ENCODE peak calls at places on chromosomes 1 and 21, in four cellular contexts. K is HCT116, J is keratinocyte, Z is fibroblast of lung. G is an unnamed sample.

GRCh38 chr1:54163051-54163450 is 10.3 kb upstream of the CDCP2 start:
- DNase-seq in J (no peak), Z (no peak), K (no peak), G (no peak)

GRCh38 chr1:97114842-97115241 is 393.3 kb downstream of the PTBP2 start:
- DNase-seq in K (no peak), J (no peak), Z (no peak), G (no peak)

GRCh38 chr1:26677306-26678115 is 18.3 kb upstream of the ARID1A start:
- DNase-seq in Z (peak; percentile 75), K (peak; percentile 94), J (peak; percentile 86), G (peak; percentile 93)

GRCh38 chr1:53140451-53140850 is 2.0 kb downstream of the SLC1A7 start:
- DNase-seq in K (no peak), J (no peak), Z (no peak), G (no peak)

GRCh38 chr1:171910786-171911185 is 69.5 kb downstream of the DNM3 start:
- DNase-seq in Z (peak; percentile 1), J (no peak), K (no peak), G (no peak)

GRCh38 chr1:61441723-61442262 is 283.1 kb downstream of the TM2D1 start:
- DNase-seq in Z (no peak), K (no peak), J (no peak), G (peak; percentile 80)

GRCh38 chr1:22628698-22629444 is 7.6 kb upstream of the C1QA start:
- DNase-seq in K (no peak), J (no peak), Z (no peak), G (no peak)

GRCh38 chr1:20830378-20830777 is 43.3 kb upstream of the HP1BP3 start:
- DNase-seq in Z (no peak), K (no peak), J (no peak), G (no peak)

GRCh38 chr1:30422251-30422650 is 301.1 kb downstream of the MATN1 start:
- DNase-seq in J (no peak), K (no peak), Z (no peak), G (no peak)

GRCh38 chr1:11740258-11741192 is 4.6 kb downstream of the AGTRAP start:
- DNase-seq in Z (no peak), K (no peak), J (no peak), G (no peak)

GRCh38 chr1:41492341-41492848 is 7.9 kb upstream of the EDN2 start:
- DNase-seq in K (no peak), J (no peak), Z (peak; percentile 41), G (peak; percentile 52)

GRCh38 chr1:25074326-25074725 is 144.2 kb upstream of the RUNX3 start:
- DNase-seq in J (no peak), Z (no peak), K (no peak), G (peak; percentile 25)

GRCh38 chr1:160550572-160551034 is 27.5 kb upstream of the SLAMF6 start:
- DNase-seq in J (no peak), K (no peak), Z (no peak), G (no peak)

GRCh38 chr1:68409426-68409825 is 40.3 kb downstream of the RPE65 start:
- DNase-seq in K (no peak), Z (peak; percentile 69), J (no peak), G (no peak)

GRCh38 chr21:15768045-15768601 is 38.3 kb downstream of the USP25 start:
- DNase-seq in J (no peak), K (no peak), Z (peak; percentile 20), G (no peak)

GRCh38 chr1:51642739-51643142 is 25.8 kb downstream of the OSBPL9 start:
- DNase-seq in J (no peak), Z (peak; percentile 93), K (no peak), G (no peak)

GRCh38 chr1:52834798-52835197 is 7.8 kb upstream of the ZYG11A start:
- DNase-seq in K (no peak), Z (no peak), J (no peak), G (no peak)

GRCh38 chr21:42151148-42152074 is 67.5 kb upstream of the ABCG1 start:
- DNase-seq in Z (no peak), J (no peak), K (no peak), G (peak; percentile 61)

GRCh38 chr1:40160806-40161124 is 422 bp upstream of the RLF start:
- DNase-seq in Z (no peak), J (no peak), K (no peak), G (no peak)

GRCh38 chr21:45324430-45325205 is 36.9 kb upstream of the POFUT2 start:
- DNase-seq in J (no peak), Z (no peak), K (no peak), G (peak; percentile 79)

GRCh38 chr1:237961710-237962109 is 71.0 kb upstream of the ZP4 start:
- DNase-seq in K (no peak), Z (no peak), J (no peak), G (no peak)

GRCh38 chr1:192477630-192478029 is 97.9 kb upstream of the RGS1 start:
- DNase-seq in K (no peak), Z (peak; percentile 50), J (no peak), G (no peak)

GRCh38 chr1:67969446-67969845 is 81.0 kb downstream of the DIRAS3 start:
- DNase-seq in K (no peak), Z (peak; percentile 39), J (no peak), G (no peak)

GRCh38 chr1:37474051-37474696 is at the start of gene ZC3H12A:
- DNase-seq in K (peak; percentile 75), Z (peak; percentile 84), J (peak; percentile 48), G (peak; percentile 98)

GRCh38 chr1:8663915-8664331 is 153.5 kb downstream of the RERE start:
- DNase-seq in K (no peak), Z (no peak), J (no peak), G (no peak)

GRCh38 chr21:35467536-35467935 is 418.4 kb upstream of the RUNX1 start:
- DNase-seq in Z (peak; percentile 60), K (no peak), J (no peak), G (no peak)

GRCh38 chr1:8203056-8203455 is 114.9 kb upstream of the SLC45A1 start:
- DNase-seq in K (no peak), J (no peak), Z (no peak), G (peak; percentile 68)

GRCh38 chr1:153627797-153628626 is at the start of gene S100A1:
- DNase-seq in K (no peak), J (no peak), Z (no peak), G (peak; percentile 78)

GRCh38 chr1:37764888-37765441 is at the start of gene EPHA10:
- DNase-seq in K (no peak), J (no peak), Z (no peak), G (peak; percentile 60)

GRCh38 chr1:22039594-22040347 is 12.7 kb upstream of the CDC42 start:
- DNase-seq in Z (peak; percentile 59), J (no peak), K (no peak), G (peak; percentile 87)

GRCh38 chr1:164576311-164577271 is 17.6 kb downstream of the PBX1 start:
- DNase-seq in J (no peak), Z (peak; percentile 64), K (no peak), G (peak; percentile 81)

GRCh38 chr1:1004780-1005697 is 5.1 kb upstream of the HES4 start:
- DNase-seq in K (no peak), J (no peak), Z (peak; percentile 53), G (peak; percentile 80)

GRCh38 chr1:12230549-12231275 is 882 bp downstream of the VPS13D start:
- DNase-seq in J (no peak), K (no peak), Z (peak; percentile 29), G (peak; percentile 84)

GRCh38 chr1:20725189-20726106 is 7.1 kb downstream of the SH2D5 start:
- DNase-seq in Z (peak; percentile 62), K (no peak), J (peak; percentile 80), G (no peak)

GRCh38 chr1:3702990-3703728 is 49.1 kb upstream of the CCDC27 start:
- DNase-seq in J (peak; percentile 52), K (no peak), Z (peak; percentile 48), G (no peak)
- TF ChIP-seq CTCF in J (no peak), K (no peak), Z (no peak), G (no peak)

DNA sequence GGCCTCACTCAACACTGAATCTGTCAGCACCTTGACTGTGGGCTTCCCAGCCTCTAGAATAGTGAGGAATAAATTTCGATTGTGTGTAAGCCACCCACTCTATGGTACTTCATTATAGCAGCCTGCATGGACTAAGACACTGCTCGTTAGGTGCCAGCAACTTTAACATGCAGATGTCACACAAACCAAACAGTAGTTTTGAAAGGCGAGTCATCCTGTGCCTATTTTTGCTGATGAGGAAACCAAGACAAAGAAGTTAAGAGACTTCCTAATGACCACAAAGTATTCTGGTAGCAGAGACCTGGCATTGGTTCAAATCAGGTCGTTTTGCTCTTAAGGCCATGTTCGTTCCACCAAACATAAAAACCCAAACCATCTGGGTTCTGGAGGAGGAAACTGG is 42.9 kb downstream of the BATF3 start:
- DNase-seq in K (no peak), J (no peak), Z (peak; percentile 35), G (no peak)
- H3K9ac ChIP-seq in K (no peak overlapping the region), J (no peak overlapping the region), Z (no peak overlapping the region), G (no peak overlapping the region)

GRCh38 chr1:183742367-183742766 is 62.6 kb upstream of the RGL1 start:
- DNase-seq in K (no peak), Z (no peak), J (no peak), G (no peak)

GRCh38 chr1:183735069-183735860 is 69.7 kb upstream of the RGL1 start:
- DNase-seq in K (no peak), Z (peak; percentile 26), J (no peak), G (no peak)

GRCh38 chr1:183739640-183740385 is 65.1 kb upstream of the RGL1 start:
- DNase-seq in J (no peak), K (no peak), Z (no peak), G (no peak)

GRCh38 chr1:183736391-183736790 is 68.5 kb upstream of the RGL1 start:
- DNase-seq in K (no peak), J (no peak), Z (no peak), G (no peak)

GRCh38 chr1:183739082-183739481 is 65.8 kb upstream of the RGL1 start:
- DNase-seq in K (no peak), J (no peak), Z (no peak), G (no peak)
- TF ChIP-seq CTCF in K (no peak), J (peak; percentile 63), Z (no peak), G (no peak)

DNA sequence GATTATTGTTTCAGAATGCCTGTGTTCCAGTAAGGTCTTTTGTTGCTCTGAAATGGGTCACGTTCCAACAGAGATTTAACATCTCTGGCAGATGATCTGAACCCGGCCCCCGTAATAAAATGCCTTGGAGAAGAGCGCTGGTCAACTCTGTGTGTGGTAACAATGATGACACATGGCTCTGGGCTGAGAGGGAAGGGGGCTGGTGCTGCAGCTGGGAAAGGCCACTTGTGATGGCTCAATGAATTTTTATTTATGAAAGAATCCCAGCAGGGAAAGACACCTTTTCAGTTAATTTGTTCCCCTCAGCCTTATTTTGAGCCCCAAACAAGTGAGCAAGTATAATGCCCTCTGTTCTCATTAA is 59.4 kb downstream of the SYT6 start:
- DNase-seq in J (no peak), K (no peak), Z (peak; percentile 47), G (no peak)
- H3K9ac ChIP-seq in J (no peak overlapping the region), K (no peak overlapping the region), Z (no peak overlapping the region), G (no peak overlapping the region)

GRCh38 chr1:235946570-235946981 is 79.9 kb upstream of the LYST start:
- DNase-seq in K (no peak), Z (peak; percentile 73), J (no peak), G (no peak)
- TF ChIP-seq CTCF in K (peak; percentile 45), Z (peak; percentile 33), J (peak; percentile 47), G (no peak)

G was measured in kidney.